ENCODE peak calls at places on chromosomes 6 and 20, in seven cellular contexts. Y is HS-27A, K is nucleus accumbens, J is AG09319, Z is GF-D8, F is RCC 7860, G is GM13977. X is an unnamed sample.

GRCh38 chr6:41428995-41429417 is 93.6 kb downstream of the NCR2 start:
- DNase-seq in Y (no peak), K (no peak), J (no peak), Z (no peak), F (peak; percentile 5), G (no peak), X (no peak)

GRCh38 chr20:46644733-46645132 is 6.5 kb downstream of the SLC13A3 start:
- DNase-seq in Y (no peak), K (no peak), J (no peak), Z (no peak), F (no peak), G (no peak), X (no peak)

GRCh38 chr20:58025233-58025632 is 203.2 kb downstream of the ANKRD60 start:
- DNase-seq in Y (no peak), K (no peak), J (no peak), Z (no peak), F (no peak), G (no peak), X (no peak)

GRCh38 chr6:134352786-134353480 is 35.0 kb upstream of the SGK1 start:
- DNase-seq in Y (no peak), K (no peak), J (no peak), Z (no peak), F (peak; percentile 18), G (no peak), X (no peak)

GRCh38 chr20:25223179-25223661 is 24.7 kb upstream of the PYGB start:
- DNase-seq in Y (peak; percentile 98), K (no peak), J (peak; percentile 18), Z (peak; percentile 27), F (peak; percentile 96), G (no peak), X (peak; percentile 93)

GRCh38 chr6:113203135-113203534 is 654.0 kb upstream of the MARCKS start:
- DNase-seq in Y (no peak), K (no peak), J (no peak), Z (no peak), F (no peak), G (no peak), X (no peak)

GRCh38 chr20:59817406-59817805 is 116.0 kb downstream of the SYCP2 start:
- DNase-seq in Y (no peak), K (no peak), J (no peak), Z (no peak), F (no peak), G (no peak), X (no peak)

GRCh38 chr6:78192057-78192456 is 539.2 kb downstream of the MEI4 start:
- DNase-seq in Y (no peak), K (no peak), J (no peak), Z (no peak), F (no peak), G (no peak), X (no peak)

GRCh38 chr6:107866606-107867301 is 42.6 kb upstream of the SCML4 start:
- DNase-seq in Y (no peak), K (no peak), J (no peak), Z (no peak), F (no peak), G (peak; percentile 67), X (no peak)

GRCh38 chr20:61724376-61724775 is 341.3 kb downstream of the TAF4 start:
- DNase-seq in Y (no peak), K (no peak), J (no peak), Z (no peak), F (no peak), G (no peak), X (no peak)

GRCh38 chr6:157552171-157552747 is 171.3 kb downstream of the ZDHHC14 start:
- DNase-seq in Y (no peak), K (no peak), J (no peak), Z (no peak), F (no peak), G (no peak), X (no peak)

GRCh38 chr6:34067814-34068213 is 78.1 kb downstream of the GRM4 start:
- DNase-seq in Y (no peak), K (no peak), J (no peak), Z (no peak), F (no peak), G (no peak), X (no peak)

GRCh38 chr6:11354019-11354418 is 121.6 kb upstream of the NEDD9 start:
- DNase-seq in Y (peak; percentile 42), K (peak; percentile 50), J (no peak), Z (no peak), F (no peak), G (no peak), X (no peak)

GRCh38 chr20:18856873-18857272 is 43.3 kb downstream of the SCP2D1 start:
- DNase-seq in Y (no peak), K (no peak), J (no peak), Z (no peak), F (no peak), G (no peak), X (no peak)

GRCh38 chr20:33900515-33901131 is 89.5 kb downstream of the CHMP4B start:
- DNase-seq in Y (no peak), K (no peak), J (no peak), Z (no peak), F (no peak), G (no peak), X (no peak)

GRCh38 chr20:49832632-49833327 is 20.2 kb downstream of the SLC9A8 start:
- DNase-seq in Y (no peak), K (no peak), J (no peak), Z (no peak), F (no peak), G (no peak), X (no peak)

GRCh38 chr6:72963946-72964345 is 261.4 kb downstream of the KHDC1L start:
- DNase-seq in Y (no peak), K (no peak), J (no peak), Z (no peak), F (no peak), G (no peak), X (no peak)

GRCh38 chr20:37201827-37202162 is 22.4 kb upstream of the MROH8 start:
- DNase-seq in Y (no peak), K (no peak), J (no peak), Z (no peak), F (no peak), G (no peak), X (no peak)

GRCh38 chr20:33669873-33670640 is 3.3 kb downstream of the ACTL10 start:
- DNase-seq in Y (no peak), K (peak; percentile 15), J (no peak), Z (no peak), F (no peak), G (no peak), X (no peak)

GRCh38 chr20:10093087-10093591 is 58.4 kb downstream of the ANKEF1 start:
- DNase-seq in Y (no peak), K (no peak), J (no peak), Z (no peak), F (peak; percentile 23), G (no peak), X (no peak)

GRCh38 chr6:169640983-169641382 is 60.8 kb downstream of the WDR27 start:
- DNase-seq in Y (no peak), K (no peak), J (no peak), Z (no peak), F (no peak), G (no peak), X (no peak)

GRCh38 chr6:143441680-143442359 is 8.7 kb downstream of the ADAT2 start:
- DNase-seq in Y (no peak), K (no peak), J (no peak), Z (no peak), F (no peak), G (no peak), X (no peak)

GRCh38 chr6:159106627-159107241 is 61.9 kb upstream of the TAGAP start:
- DNase-seq in Y (peak; percentile 54), K (peak; percentile 65), J (no peak), Z (peak; percentile 88), F (no peak), G (peak; percentile 80), X (no peak)

GRCh38 chr20:1838479-1839279 is 56.5 kb upstream of the SIRPA start:
- DNase-seq in Y (no peak), K (no peak), J (no peak), Z (no peak), F (no peak), G (no peak), X (no peak)

GRCh38 chr6:121879149-121879548 is 443.7 kb downstream of the GJA1 start:
- DNase-seq in Y (no peak), K (no peak), J (peak; percentile 71), Z (no peak), F (no peak), G (no peak), X (no peak)

GRCh38 chr6:7468382-7469081 is 72.9 kb upstream of the DSP start:
- DNase-seq in Y (peak; percentile 20), K (peak; percentile 70), J (no peak), Z (peak; percentile 3), F (peak; percentile 37), G (no peak), X (peak; percentile 31)

GRCh38 chr6:137761072-137761471 is 106.0 kb upstream of the TNFAIP3 start:
- DNase-seq in Y (no peak), K (no peak), J (no peak), Z (no peak), F (no peak), G (no peak), X (no peak)

GRCh38 chr6:95203153-95203754 is 374.1 kb upstream of the MANEA start:
- DNase-seq in Y (no peak), K (no peak), J (no peak), Z (no peak), F (no peak), G (peak; percentile 18), X (no peak)

GRCh38 chr20:34262488-34263288 is 21.5 kb downstream of the ASIP start:
- DNase-seq in Y (no peak), K (no peak), J (no peak), Z (no peak), F (no peak), G (no peak), X (no peak)

GRCh38 chr20:44092551-44093248 is 94.3 kb downstream of the JPH2 start:
- DNase-seq in Y (no peak), K (no peak), J (peak; percentile 16), Z (no peak), F (peak; percentile 25), G (no peak), X (no peak)

GRCh38 chr6:45073771-45074170 is 254.4 kb upstream of the RUNX2 start:
- DNase-seq in Y (no peak), K (no peak), J (no peak), Z (no peak), F (no peak), G (no peak), X (no peak)

GRCh38 chr6:110874880-110875547 is 429 bp downstream of the AMD1 start:
- DNase-seq in Y (peak; percentile 23), K (no peak), J (no peak), Z (no peak), F (no peak), G (peak; percentile 40), X (no peak)